ENCODE peak calls at places on chromosomes 4 and X, in nine cellular contexts. I is A673; J is transverse colon; D is tibial nerve; O is activated CD8-positive, alpha-beta T cell treated with anti-CD3 and anti-CD28 coated beads for 36 hours; U is H9; M is CD4-positive, alpha-beta T cell; K is MCF 10A; Y is endothelial cell. R is an unnamed sample.

GRCh38 chrX:20240201-20240600 is 26.5 kb downstream of the RPS6KA3 start:
- DNase-seq in Y (no peak), D (no peak), O (no peak), U (no peak), I (no peak), J (no peak), M (no peak), K (no peak), R (no peak)

GRCh38 chr4:150248181-150248580 is 169.9 kb downstream of the DCLK2 start:
- DNase-seq in I (no peak), D (no peak), Y (no peak), O (no peak), J (no peak), M (no peak), U (no peak), K (peak), R (no peak)

GRCh38 chrX:98523521-98523920 is 1639.8 kb downstream of the RPA4 start:
- DNase-seq in K (no peak), U (no peak), O (no peak), D (no peak), Y (no peak), J (no peak), I (no peak), M (no peak), R (no peak)

GRCh38 chrX:34880656-34881055 is 61.9 kb upstream of the FAM47B start:
- DNase-seq in U (no peak), Y (no peak), O (no peak), I (no peak), D (no peak), J (no peak), K (peak), M (no peak), R (no peak)

GRCh38 chr4:2786152-2786671 is 6.7 kb upstream of the SH3BP2 start:
- DNase-seq in I (no peak), J (peak), M (peak), U (no peak), D (no peak), Y (no peak), K (no peak), O (peak), R (no peak)

GRCh38 chrX:71923516-71923915 is 12.9 kb downstream of the NHSL2 start:
- DNase-seq in I (no peak), U (no peak), J (no peak), D (no peak), Y (no peak), M (no peak), K (peak), O (no peak), R (no peak)

GRCh38 chr4:38948551-38948950 is 80.9 kb downstream of the FAM114A1 start:
- DNase-seq in I (peak), J (peak), O (peak), M (no peak), U (no peak), D (peak), K (peak), Y (no peak), R (no peak)

GRCh38 chr4:3145251-3145908 is 70.9 kb downstream of the HTT start:
- DNase-seq in J (no peak), I (peak), K (no peak), D (no peak), M (no peak), Y (no peak), O (no peak), U (no peak), R (no peak)

GRCh38 chrX:97367149-97367548 is 483.4 kb downstream of the RPA4 start:
- DNase-seq in M (no peak), O (no peak), U (no peak), D (no peak), K (peak), I (no peak), Y (no peak), J (no peak), R (no peak)

GRCh38 chr4:38034986-38035882 is 75.0 kb downstream of the PTTG2 start:
- DNase-seq in Y (peak), U (no peak), K (peak), J (no peak), I (peak), O (peak), D (no peak), M (no peak), R (peak)

GRCh38 chr4:1336079-1336478 is 10.9 kb upstream of the UVSSA start:
- DNase-seq in O (no peak), D (no peak), M (no peak), I (no peak), Y (no peak), K (peak), U (no peak), J (no peak), R (no peak)

GRCh38 chr4:76712564-76712963 is 185.4 kb downstream of the SOWAHB start:
- DNase-seq in J (no peak), I (no peak), D (no peak), O (no peak), Y (no peak), U (no peak), M (no peak), K (no peak), R (no peak)

GRCh38 chr4:147863808-147864472 is 132.1 kb downstream of the ARHGAP10 start:
- DNase-seq in O (no peak), U (no peak), Y (no peak), J (no peak), D (peak), I (no peak), K (no peak), M (no peak), R (no peak)

GRCh38 chrX:71814123-71814912 is 51.2 kb downstream of the CXorf49B start:
- DNase-seq in K (no peak), I (no peak), J (no peak), M (no peak), O (no peak), Y (no peak), D (no peak), U (no peak), R (no peak)

GRCh38 chr4:74262522-74262921 is 45.7 kb upstream of the EPGN start:
- DNase-seq in I (no peak), U (no peak), D (no peak), J (no peak), Y (no peak), M (no peak), O (no peak), K (peak), R (no peak)

GRCh38 chr4:14180983-14181601 is 553.6 kb upstream of the BOD1L1 start:
- DNase-seq in K (peak), J (no peak), U (no peak), I (no peak), O (no peak), M (no peak), Y (no peak), D (no peak), R (peak)

GRCh38 chrX:18676050-18676449 is 4.1 kb upstream of the RS1 start:
- DNase-seq in M (no peak), O (no peak), U (no peak), Y (no peak), J (no peak), D (no peak), I (no peak), K (no peak), R (no peak)

GRCh38 chrX:72023071-72023470 is 108.6 kb downstream of the RTL5 start:
- DNase-seq in J (no peak), I (no peak), K (no peak), U (no peak), D (no peak), Y (no peak), M (no peak), O (no peak), R (no peak)

GRCh38 chr4:338759-339097 is 1.1 kb downstream of the ZNF141 start:
- DNase-seq in O (no peak), M (no peak), I (no peak), D (no peak), K (no peak), Y (peak), U (no peak), J (no peak), R (peak)

GRCh38 chr4:139593091-139593564 is 37.1 kb upstream of the SETD7 start:
- DNase-seq in M (no peak), U (no peak), O (no peak), I (peak), J (no peak), Y (no peak), D (no peak), K (no peak), R (no peak)

GRCh38 chrX:129959493-129959832 is 23.0 kb upstream of the BCORL1 start:
- DNase-seq in J (peak), K (no peak), I (no peak), U (no peak), O (no peak), D (no peak), Y (no peak), M (no peak), R (no peak)

GRCh38 chr4:45527160-45527559 is 596.7 kb downstream of the GABRG1 start:
- DNase-seq in M (no peak), Y (no peak), D (no peak), U (no peak), K (no peak), O (no peak), J (no peak), I (no peak), R (no peak)

GRCh38 chrX:72169008-72169728 is 12.4 kb upstream of the PIN4 start:
- DNase-seq in U (no peak), I (no peak), D (no peak), J (no peak), O (peak), Y (no peak), K (no peak), M (peak), R (no peak)

GRCh38 chr4:55553442-55553841 is 6.7 kb upstream of the CLOCK start:
- DNase-seq in J (peak), Y (no peak), D (no peak), K (no peak), U (peak), M (no peak), O (peak), I (peak), R (no peak)

GRCh38 chrX:45385767-45386166 is 185.1 kb upstream of the DIPK2B start:
- DNase-seq in K (no peak), M (no peak), Y (no peak), I (no peak), O (no peak), J (no peak), U (no peak), D (no peak), R (no peak)

GRCh38 chr4:153276966-153277365 is 67.5 kb upstream of the MND1 start:
- DNase-seq in Y (no peak), M (no peak), K (no peak), I (no peak), J (no peak), D (no peak), U (no peak), O (no peak), R (no peak)

GRCh38 chr4:75321484-75321883 is 192.7 kb downstream of the RCHY1 start:
- DNase-seq in O (no peak), K (no peak), D (no peak), Y (no peak), I (no peak), U (no peak), M (no peak), J (no peak), R (no peak)

GRCh38 chr4:80448056-80448455 is 112.5 kb downstream of the CFAP299 start:
- DNase-seq in I (no peak), K (no peak), D (no peak), O (no peak), Y (no peak), U (no peak), M (no peak), J (no peak), R (no peak)

GRCh38 chr4:38078590-38079381 is 118.6 kb downstream of the PTTG2 start:
- DNase-seq in U (no peak), M (no peak), D (no peak), K (peak), J (peak), O (no peak), I (no peak), Y (no peak), R (no peak)

GRCh38 chr4:177349191-177349590 is 39.5 kb downstream of the NEIL3 start:
- DNase-seq in D (no peak), O (no peak), I (no peak), U (no peak), J (no peak), M (no peak), Y (no peak), K (no peak), R (no peak)
- TF ChIP-seq CTCF in D (no peak), O (no peak), I (no peak), U (peak), J (no peak), M (no peak), Y (no peak), K (no peak), R (no peak)

GRCh38 chr4:123398803-123399637 is 2.4 kb downstream of the SPRY1 start:
- DNase-seq in Y (peak), O (peak), K (peak), D (peak), I (peak), J (peak), M (peak), U (peak), R (peak)
- TF ChIP-seq CTCF in Y (no peak), O (no peak), K (peak), D (no peak), I (peak), J (no peak), M (no peak), U (peak), R (no peak)

DNA sequence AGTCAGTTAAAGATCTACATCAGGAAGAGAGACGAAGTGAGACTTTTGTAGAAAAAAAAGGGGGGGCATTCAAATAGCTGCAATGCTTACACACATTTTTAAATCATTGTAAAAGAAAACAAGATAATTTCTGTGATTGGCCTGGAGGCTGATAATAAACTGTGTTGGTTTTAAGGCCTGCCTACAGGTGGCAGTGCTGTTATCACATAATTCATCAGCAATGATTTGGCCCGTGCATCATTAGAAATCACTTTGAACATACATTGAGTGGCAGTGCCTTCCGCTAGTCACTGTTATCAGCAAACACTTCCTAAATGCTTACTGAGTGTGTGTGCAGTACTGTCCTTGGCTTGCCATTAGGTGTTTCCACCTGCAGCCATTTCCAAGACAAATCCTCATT is 831.9 kb downstream of the TRIML1 start:
- DNase-seq in I (peak), M (no peak), K (peak), D (no peak), U (no peak), O (no peak), J (no peak), Y (no peak), R (peak)
- TF ChIP-seq CTCF in I (peak), M (no peak), K (peak), D (no peak), U (peak), O (no peak), J (peak), Y (no peak), R (no peak)

GRCh38 chr4:83284161-83285021 is at the start of gene COQ2:
- DNase-seq in J (peak), O (peak), I (peak), D (peak), U (peak), K (peak), M (peak), Y (peak), R (peak)
- TF ChIP-seq CTCF in J (peak), O (peak), I (peak), D (peak), U (peak), K (no peak), M (no peak), Y (peak), R (no peak)

GRCh38 chrX:139508099-139508498 is 22.4 kb upstream of the F9 start:
- DNase-seq in K (no peak), M (no peak), Y (no peak), U (no peak), I (no peak), D (no peak), O (no peak), J (no peak), R (no peak)
- TF ChIP-seq CTCF in K (no peak), M (no peak), Y (no peak), U (no peak), I (no peak), D (no peak), O (no peak), J (no peak), R (no peak)

GRCh38 chrX:23435575-23435974 is 100.9 kb downstream of the PTCHD1 start:
- DNase-seq in Y (no peak), K (no peak), M (no peak), D (no peak), O (no peak), I (peak), U (no peak), J (no peak), R (no peak)
- TF ChIP-seq CTCF in Y (no peak), K (no peak), M (no peak), D (no peak), O (no peak), I (no peak), U (peak), J (no peak), R (no peak)

DNA sequence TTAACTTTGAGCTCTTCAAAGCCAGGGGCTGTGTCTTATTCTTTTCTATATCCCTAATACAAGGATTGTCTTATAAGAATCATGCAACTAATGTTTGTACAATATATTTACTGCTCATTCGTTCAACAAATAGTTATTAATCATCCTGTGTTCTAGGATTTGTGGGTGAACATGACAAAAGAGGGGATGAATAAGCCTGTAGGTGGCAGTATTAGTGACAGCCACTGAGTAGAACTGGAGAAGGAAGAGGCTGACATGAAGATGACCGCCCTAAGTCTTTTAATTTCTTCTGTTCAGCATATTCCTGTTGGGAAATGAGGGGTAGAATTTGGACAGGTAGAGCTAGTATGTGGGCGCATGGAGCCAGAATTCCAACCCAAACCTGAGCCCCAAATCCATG is 11.9 kb upstream of the LINC00632 start:
- DNase-seq in U (no peak), M (no peak), J (no peak), D (no peak), O (no peak), I (no peak), K (no peak), Y (no peak), R (no peak)
- TF ChIP-seq CTCF in U (peak), M (no peak), J (no peak), D (no peak), O (no peak), I (peak), K (no peak), Y (no peak), R (no peak)

R was measured in Calu3.